ENCODE peak calls at places on chromosomes 12 and 14, in seven cellular contexts. G is stimulated activated CD4-positive, alpha-beta T cell treated with anti-CD3 and anti-CD28 coated beads, Interleukin-1b, Interleukin-23, amount 100 ng/mL, for 4 hours; O is IMR-90; M is omental fat pad; H is brain microvascular endothelial cell; C is activated CD4-positive, alpha-beta T cell treated with anti-CD3 and anti-CD28 coated beads for 48 hours; L is cerebellum. R is an unnamed sample.

GRCh38 chr14:39025810-39026627 is 77.0 kb downstream of the SEC23A start:
- DNase-seq in H (peak; percentile 48), L (no peak), O (no peak), M (no peak), C (no peak), G (no peak), R (no peak)

GRCh38 chr14:71698698-71699097 is 233.5 kb upstream of the RGS6 start:
- DNase-seq in H (no peak), O (no peak), L (no peak), G (no peak), C (no peak), M (no peak), R (no peak)

GRCh38 chr12:32302218-32302826 is 97.0 kb upstream of the FGD4 start:
- DNase-seq in O (no peak), C (no peak), M (no peak), L (peak; percentile 41), H (no peak), G (no peak), R (peak; percentile 57)

GRCh38 chr12:116455540-116456306 is 103.5 kb upstream of the MAP1LC3B2 start:
- DNase-seq in G (no peak), L (no peak), H (peak; percentile 97), C (no peak), M (peak; percentile 73), O (peak; percentile 96), R (peak; percentile 65)

GRCh38 chr14:28756896-28757570 is 9.6 kb upstream of the FOXG1 start:
- DNase-seq in H (peak; percentile 14), C (no peak), G (no peak), M (no peak), L (no peak), O (peak; percentile 54), R (peak; percentile 9)

GRCh38 chr14:20684662-20685456 is 499 bp downstream of the RNASE4 start:
- DNase-seq in C (no peak), G (no peak), M (no peak), H (peak; percentile 38), L (no peak), O (peak; percentile 43), R (no peak)

GRCh38 chr12:132286912-132287311 is 42.5 kb downstream of the GALNT9 start:
- DNase-seq in H (peak; percentile 5), G (no peak), O (no peak), C (no peak), M (no peak), L (no peak), R (no peak)

GRCh38 chr14:99286761-99287160 is 14.8 kb upstream of the BCL11B start:
- DNase-seq in L (no peak), C (no peak), M (no peak), H (no peak), O (no peak), G (no peak), R (no peak)

R was measured in cerebellar cortex.